ENCODE peak calls at places on chromosomes 2 and 18, in ten cellular contexts. V is NCI-H1105, Y is right lobe of liver, I is NCI-H1417, E is Calu3, N is GM03348, T is hepatocyte, D is HTR-8/SVneo, G is substantia nigra, M is NCI-H82. X is an unnamed sample.

GRCh38 chr2:232235716-232236115 is 142.8 kb upstream of the ALPP start:
- DNase-seq in V (no peak), Y (peak), I (peak), E (no peak), N (no peak), T (no peak), D (no peak), G (no peak), M (peak), X (no peak)

GRCh38 chr2:11665510-11666362 is 4.3 kb downstream of the NTSR2 start:
- DNase-seq in V (no peak), Y (no peak), I (no peak), E (no peak), N (no peak), T (no peak), D (no peak), G (no peak), M (no peak), X (no peak)

GRCh38 chr2:105919191-105919811 is 174.6 kb downstream of the NCK2 start:
- DNase-seq in V (no peak), Y (no peak), I (no peak), E (peak), N (no peak), T (peak), D (no peak), G (peak), M (no peak), X (no peak)

GRCh38 chr2:112623913-112624777 is 21.6 kb upstream of the SLC20A1 start:
- DNase-seq in V (no peak), Y (no peak), I (no peak), E (peak), N (peak), T (peak), D (peak), G (no peak), M (no peak), X (no peak)

GRCh38 chr2:109384308-109385271 is 229.2 kb downstream of the SEPTIN10 start:
- DNase-seq in V (no peak), Y (no peak), I (no peak), E (no peak), N (no peak), T (no peak), D (no peak), G (no peak), M (no peak), X (no peak)

GRCh38 chr2:81324046-81324445 is 1019.5 kb upstream of the LRRTM1 start:
- DNase-seq in V (no peak), Y (no peak), I (no peak), E (no peak), N (no peak), T (peak), D (no peak), G (no peak), M (peak), X (no peak)

GRCh38 chr2:30310411-30310810 is 79.1 kb downstream of the LBH start:
- DNase-seq in V (no peak), Y (no peak), I (no peak), E (no peak), N (no peak), T (no peak), D (no peak), G (no peak), M (no peak), X (no peak)

GRCh38 chr2:163682695-163683094 is 53.1 kb downstream of the FIGN start:
- DNase-seq in V (no peak), Y (no peak), I (no peak), E (peak), N (peak), T (peak), D (no peak), G (no peak), M (no peak), X (no peak)

GRCh38 chr18:8084160-8084559 is 517.0 kb downstream of the PTPRM start:
- DNase-seq in V (no peak), Y (peak), I (peak), E (peak), N (peak), T (peak), D (peak), G (no peak), M (peak), X (no peak)

GRCh38 chr2:61179701-61180639 is 18.0 kb downstream of the C2orf74 start:
- DNase-seq in V (no peak), Y (no peak), I (no peak), E (no peak), N (peak), T (peak), D (no peak), G (peak), M (no peak), X (no peak)

GRCh38 chr2:26617259-26618083 is 23.7 kb downstream of the CIB4 start:
- DNase-seq in V (no peak), Y (no peak), I (no peak), E (no peak), N (no peak), T (no peak), D (no peak), G (no peak), M (peak), X (no peak)

GRCh38 chr18:55317832-55318231 is 270.2 kb downstream of the TCF4 start:
- DNase-seq in V (peak), Y (no peak), I (peak), E (no peak), N (no peak), T (no peak), D (no peak), G (no peak), M (no peak), X (no peak)

GRCh38 chr18:61939032-61939674 is 46.3 kb upstream of the RNF152 start:
- DNase-seq in V (no peak), Y (no peak), I (no peak), E (peak), N (no peak), T (no peak), D (no peak), G (no peak), M (no peak), X (no peak)

GRCh38 chr2:3960106-3960505 is 256.7 kb downstream of the DCDC2C start:
- DNase-seq in V (no peak), Y (no peak), I (no peak), E (no peak), N (no peak), T (no peak), D (no peak), G (no peak), M (no peak), X (no peak)

GRCh38 chr2:222604749-222605515 is 51.0 kb downstream of the FARSB start:
- DNase-seq in V (no peak), Y (no peak), I (no peak), E (no peak), N (no peak), T (no peak), D (no peak), G (no peak), M (no peak), X (no peak)

GRCh38 chr2:84879595-84880394 is 1.1 kb downstream of the TRABD2A start:
- DNase-seq in V (no peak), Y (no peak), I (no peak), E (no peak), N (no peak), T (peak), D (no peak), G (no peak), M (peak), X (no peak)

GRCh38 chr18:68764016-68764415 is 33.9 kb upstream of the CCDC102B start:
- DNase-seq in V (no peak), Y (no peak), I (no peak), E (no peak), N (no peak), T (no peak), D (no peak), G (no peak), M (no peak), X (no peak)

GRCh38 chr2:189082576-189082975 is 97.0 kb downstream of the COL5A2 start:
- DNase-seq in V (no peak), Y (no peak), I (no peak), E (no peak), N (peak), T (peak), D (no peak), G (no peak), M (no peak), X (no peak)

GRCh38 chr2:38097611-38098350 is 21.8 kb upstream of the CYP1B1 start:
- DNase-seq in V (no peak), Y (no peak), I (no peak), E (no peak), N (peak), T (no peak), D (no peak), G (no peak), M (peak), X (no peak)

GRCh38 chr2:38487852-38488251 is 110.8 kb upstream of the ATL2 start:
- DNase-seq in V (no peak), Y (no peak), I (no peak), E (no peak), N (no peak), T (no peak), D (no peak), G (no peak), M (no peak), X (no peak)